ENCODE peak calls at places on chromosomes 11 and 22, in four cellular contexts. C, Z, R and K are unnamed samples.

GRCh38 chr11:30935861-30936260 is 349.7 kb upstream of the MPPED2 start:
- DNase-seq in C (no peak), Z (no peak), R (no peak), K (peak)

GRCh38 chr11:69500285-69501120 is 19.0 kb downstream of the LINC01488 start:
- DNase-seq in C (no peak), Z (no peak), R (no peak), K (no peak)

GRCh38 chr22:27331526-27332281 is 469.9 kb downstream of the MN1 start:
- DNase-seq in C (peak), Z (peak), R (no peak), K (no peak)

GRCh38 chr11:57205046-57205671 is 23.4 kb downstream of the LRRC55 start:
- DNase-seq in C (peak), Z (peak), R (no peak), K (no peak)

GRCh38 chr11:134074766-134075165 is 5.9 kb downstream of the JAM3 start:
- DNase-seq in C (no peak), Z (no peak), R (no peak), K (no peak)

GRCh38 chr22:49015993-49016908 is 811.4 kb downstream of the BRD1 start:
- DNase-seq in C (no peak), Z (no peak), R (no peak), K (no peak)

GRCh38 chr11:112157274-112157766 is 6.6 kb downstream of the IL18 start:
- DNase-seq in C (peak), Z (peak), R (no peak), K (peak)

GRCh38 chr11:40129276-40129675 is 1330.2 kb downstream of the LRRC4C start:
- DNase-seq in C (no peak), Z (no peak), R (no peak), K (no peak)

GRCh38 chr11:62402994-62403393 is 15.8 kb upstream of the SCGB1A1 start:
- DNase-seq in C (no peak), Z (no peak), R (no peak), K (no peak)

GRCh38 chr11:66015094-66015881 is 3.5 kb downstream of the CST6 start:
- DNase-seq in C (no peak), Z (peak), R (no peak), K (no peak)

GRCh38 chr11:114281388-114281956 is 14.7 kb upstream of the NNMT start:
- DNase-seq in C (no peak), Z (no peak), R (no peak), K (no peak)

GRCh38 chr11:129434641-129435498 is 59.2 kb downstream of the BARX2 start:
- DNase-seq in C (no peak), Z (no peak), R (no peak), K (no peak)

GRCh38 chr22:47207387-47207786 is 444.9 kb downstream of the TBC1D22A start:
- DNase-seq in C (no peak), Z (no peak), R (no peak), K (no peak)

GRCh38 chr22:29071261-29072045 is 1.4 kb upstream of the KREMEN1 start:
- DNase-seq in C (no peak), Z (peak), R (peak), K (no peak)

GRCh38 chr22:17738386-17739128 is 35.7 kb downstream of the BID start:
- DNase-seq in C (no peak), Z (no peak), R (no peak), K (no peak)

GRCh38 chr11:124751391-124751740 is 689 bp downstream of the VSIG2 start:
- DNase-seq in C (no peak), Z (no peak), R (no peak), K (no peak)

GRCh38 chr22:29820941-29821789 is 16.9 kb downstream of the ASCC2 start:
- DNase-seq in C (peak), Z (peak), R (peak), K (peak)

GRCh38 chr11:72038491-72038890 is 39.8 kb downstream of the IL18BP start:
- DNase-seq in C (peak), Z (peak), R (peak), K (no peak)

GRCh38 chr11:67572747-67573419 is 10.7 kb upstream of the GSTP1 start:
- DNase-seq in C (peak), Z (peak), R (peak), K (no peak)

GRCh38 chr11:71139516-71140205 is 112.7 kb downstream of the SHANK2 start:
- DNase-seq in C (no peak), Z (peak), R (no peak), K (no peak)

GRCh38 chr22:17866127-17866526 is 91.9 kb upstream of the BID start:
- DNase-seq in C (no peak), Z (no peak), R (no peak), K (no peak)

GRCh38 chr22:30408388-30409101 is 11.7 kb downstream of the SEC14L2 start:
- DNase-seq in C (peak), Z (peak), R (no peak), K (no peak)

GRCh38 chr11:17102447-17102846 is 25.0 kb upstream of the RPS13 start:
- DNase-seq in C (no peak), Z (peak), R (no peak), K (no peak)

GRCh38 chr22:42926034-42926433 is 69.0 kb upstream of the ARFGAP3 start:
- DNase-seq in C (no peak), Z (no peak), R (no peak), K (no peak)

GRCh38 chr22:39253427-39254070 is 8.8 kb upstream of the PDGFB start:
- DNase-seq in C (peak), Z (peak), R (no peak), K (peak)

GRCh38 chr22:40426671-40427070 is 56.3 kb downstream of the SGSM3 start:
- DNase-seq in C (no peak), Z (no peak), R (no peak), K (no peak)

GRCh38 chr11:134519788-134520187 is 107.7 kb upstream of the B3GAT1 start:
- DNase-seq in C (no peak), Z (no peak), R (no peak), K (no peak)

GRCh38 chr11:74427377-74427776 is 29.1 kb upstream of the PGM2L1 start:
- DNase-seq in C (no peak), Z (no peak), R (no peak), K (no peak)

GRCh38 chr11:134034496-134035381 is 34.1 kb upstream of the JAM3 start:
- DNase-seq in C (no peak), Z (peak), R (no peak), K (no peak)

GRCh38 chr11:10673476-10674062 is 20.0 kb downstream of the IRAG1 start:
- DNase-seq in C (no peak), Z (no peak), R (no peak), K (no peak)

GRCh38 chr11:128874406-128874805 is 7.3 kb upstream of the KCNJ1 start:
- DNase-seq in C (no peak), Z (no peak), R (no peak), K (no peak)

GRCh38 chr11:85718991-85719807 is 33.2 kb upstream of the CCDC89 start:
- DNase-seq in C (peak), Z (peak), R (no peak), K (peak)

GRCh38 chr11:77086521-77087472 is 15.8 kb upstream of the OMP start:
- DNase-seq in C (no peak), Z (no peak), R (peak), K (no peak)

GRCh38 chr22:28921585-28921879 is 38.2 kb downstream of the ZNRF3 start:
- DNase-seq in C (no peak), Z (no peak), R (no peak), K (no peak)

DNA sequence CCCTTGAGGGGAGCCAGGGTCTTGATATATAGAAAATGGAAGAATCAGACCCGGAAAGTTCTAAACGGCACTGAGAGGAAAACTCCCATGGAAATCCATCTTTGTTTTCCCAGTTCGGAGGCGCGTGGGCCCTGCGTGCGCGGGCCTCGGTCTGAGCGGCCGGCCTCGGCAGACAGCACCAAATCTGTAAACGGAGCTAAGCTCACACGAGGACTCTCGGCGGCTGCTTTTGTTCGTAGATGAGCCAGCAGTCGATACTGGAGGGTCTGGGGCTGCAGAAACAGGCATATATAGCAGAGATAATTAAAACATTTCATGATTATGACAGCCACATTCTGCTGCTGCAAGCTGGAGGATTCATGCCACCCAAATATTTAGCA is 68.5 kb upstream of the PPARA start:
- DNase-seq in C (no peak), Z (no peak), R (peak), K (no peak)
- H3K4me3 ChIP-seq in C (peak), Z (peak), R (peak), K (peak)

GRCh38 chr11:100790073-100790472 is 103.0 kb downstream of the ARHGAP42 start:
- DNase-seq in C (no peak), Z (no peak), R (no peak), K (no peak)
- H3K4me3 ChIP-seq in C (no peak), Z (no peak), R (no peak), K (no peak)

DNA sequence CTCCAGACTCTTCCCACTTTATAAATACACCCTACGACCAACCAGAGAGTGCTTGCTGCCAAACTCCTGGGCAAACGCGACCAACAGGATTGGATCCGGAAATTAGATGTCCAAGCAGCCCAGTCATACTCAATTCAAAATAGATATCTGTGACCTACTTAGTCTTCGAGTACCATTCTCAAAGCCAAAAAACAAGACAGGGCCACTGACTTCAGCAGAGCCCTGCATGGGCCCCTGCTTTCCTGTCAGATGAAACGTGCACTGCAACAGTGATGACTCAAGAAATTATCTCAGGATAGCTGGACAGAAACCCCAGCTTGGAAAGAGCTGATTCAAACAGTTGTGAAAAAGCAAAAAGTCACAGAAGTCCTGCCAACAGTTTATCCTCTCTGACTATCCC is 17.6 kb downstream of the SMCO4 start:
- DNase-seq in C (no peak), Z (peak), R (no peak), K (no peak)
- H3K4me3 ChIP-seq in C (no peak), Z (no peak), R (no peak), K (no peak)

DNA sequence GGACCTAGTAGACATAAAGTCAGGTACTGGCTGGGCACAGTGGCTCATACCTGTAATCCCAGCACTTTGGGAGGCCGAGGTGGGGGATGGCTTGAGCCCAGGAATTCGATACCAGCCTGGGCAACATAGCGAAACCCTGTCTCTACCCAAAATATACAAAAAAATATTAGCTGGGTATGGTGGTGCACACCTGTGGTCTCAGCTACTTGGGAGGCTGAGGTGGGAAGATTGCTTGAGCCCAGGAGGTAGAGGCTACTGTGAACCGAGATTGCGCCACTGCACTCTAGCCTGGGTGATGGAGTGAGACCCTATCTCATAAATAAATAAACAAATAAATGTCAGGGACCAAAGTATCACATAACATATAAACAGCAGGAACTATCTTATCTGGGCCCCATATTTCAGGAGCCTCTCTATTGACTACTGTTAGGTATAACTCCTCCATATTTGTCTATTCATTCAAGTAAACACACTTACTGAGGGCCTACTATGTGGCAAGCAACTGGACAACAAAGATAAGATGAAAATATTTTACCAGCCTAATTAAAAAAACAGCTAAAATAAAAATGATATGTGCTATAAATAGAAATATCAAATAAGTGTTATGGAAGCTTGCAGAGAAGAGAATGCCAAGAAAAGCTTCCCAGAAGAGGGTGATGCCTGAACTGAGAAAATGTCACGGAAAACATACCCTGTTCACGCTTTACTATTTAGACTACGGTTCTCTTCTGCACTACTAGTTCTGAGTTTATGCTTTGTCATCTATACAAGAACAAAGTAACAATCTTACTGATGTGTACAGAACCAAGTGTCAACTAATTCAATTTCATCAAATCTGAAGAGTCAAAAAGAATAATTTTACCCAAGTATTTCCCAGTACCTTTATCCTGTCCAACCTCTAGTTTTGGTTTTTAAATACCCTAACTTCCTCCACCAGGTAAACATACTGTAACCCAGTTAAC is 1.9 kb downstream of the NUP98 start:
- DNase-seq in C (no peak), Z (no peak), R (no peak), K (no peak)
- H3K4me3 ChIP-seq in C (peak), Z (peak), R (peak), K (peak)

GRCh38 chr11:96219981-96220623 is 122.9 kb downstream of the MAML2 start:
- DNase-seq in C (no peak), Z (peak), R (peak), K (no peak)
- H3K4me3 ChIP-seq in C (no peak), Z (peak), R (no peak), K (no peak)